ENCODE peak calls at places on chromosomes 5 and 9, in nine cellular contexts. F is sigmoid colon, L is spleen, S is suprapubic skin, B is tibial nerve, U is A549, H is thyroid gland, Y is lower leg skin, V is NB4. M is an unnamed sample.

GRCh38 chr5:35202319-35203111 is 27.8 kb downstream of the PRLR start:
- DNase-seq in U (peak), V (peak), S (no peak), Y (no peak), L (no peak), F (no peak), H (peak), B (peak), M (no peak)

GRCh38 chr5:14818931-14819790 is 52.4 kb downstream of the ANKH start:
- DNase-seq in B (no peak), L (no peak), Y (no peak), V (no peak), U (no peak), S (no peak), F (no peak), H (no peak), M (no peak)

GRCh38 chr9:72978724-72979123 is 25.9 kb upstream of the ALDH1A1 start:
- DNase-seq in H (no peak), S (no peak), F (no peak), L (no peak), B (no peak), V (no peak), Y (no peak), U (peak), M (no peak)

GRCh38 chr5:175821790-175822211 is 49.6 kb upstream of the CPLX2 start:
- DNase-seq in S (no peak), Y (no peak), U (peak), L (no peak), B (no peak), V (no peak), H (no peak), F (no peak), M (peak)

GRCh38 chr5:132054697-132055440 is 5.6 kb upstream of the IL3 start:
- DNase-seq in V (no peak), U (no peak), H (no peak), F (peak), L (peak), S (no peak), Y (peak), B (no peak), M (no peak)

GRCh38 chr9:137199411-137200121 is 975 bp downstream of the TPRN start:
- DNase-seq in S (no peak), Y (no peak), B (no peak), L (peak), F (no peak), V (no peak), H (peak), U (no peak), M (no peak)

GRCh38 chr9:114611516-114612271 is 603 bp downstream of the TMEM268 start:
- DNase-seq in V (peak), Y (peak), S (peak), F (peak), L (peak), H (peak), U (peak), B (peak), M (peak)

GRCh38 chr9:98342819-98343208 is 87.4 kb upstream of the TBC1D2 start:
- DNase-seq in V (no peak), F (no peak), H (no peak), U (no peak), B (no peak), S (no peak), L (no peak), Y (no peak), M (no peak)

GRCh38 chr5:19018822-19019221 is 969.2 kb downstream of the CDH18 start:
- DNase-seq in B (no peak), L (no peak), S (no peak), U (no peak), H (no peak), Y (no peak), F (no peak), V (no peak), M (no peak)

GRCh38 chr9:96418074-96418919 is at the start of gene ZNF367:
- DNase-seq in F (peak), H (peak), S (peak), V (peak), Y (peak), U (peak), B (peak), L (peak), M (peak)
- TF ChIP-seq POLR2A in F (no peak), H (peak), S (no peak), V (peak), Y (no peak), U (peak), B (peak), L (no peak), M (peak)

DNA sequence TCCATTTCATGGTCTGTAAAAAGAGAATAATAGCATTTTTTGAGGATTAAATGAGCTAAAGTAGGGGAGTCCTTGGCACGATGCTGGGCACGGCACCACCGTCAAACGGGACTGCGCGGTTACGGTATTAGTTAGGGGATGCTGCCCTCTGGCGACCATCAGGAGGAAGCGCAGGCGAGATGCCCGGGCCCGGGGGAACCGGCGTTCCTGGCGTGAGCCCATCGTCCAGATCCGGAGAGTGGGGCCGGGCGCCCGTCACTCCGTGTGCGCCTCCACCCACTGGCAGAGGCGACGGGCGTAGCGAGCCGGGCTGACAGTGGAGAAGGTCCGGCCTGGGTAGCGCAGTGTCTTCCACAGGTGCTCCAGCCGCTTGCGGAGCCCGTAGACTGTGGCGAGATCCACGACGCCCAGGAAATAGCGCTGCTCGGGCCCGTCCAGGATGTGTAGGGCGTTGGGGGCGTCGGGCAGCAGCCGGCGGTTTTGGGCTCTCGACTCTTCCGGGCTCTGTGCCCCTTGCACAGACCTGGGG is 4.8 kb upstream of the ST6GALNAC4 start:
- DNase-seq in U (no peak), L (peak), Y (peak), B (peak), H (peak), F (peak), S (no peak), V (peak), M (peak)
- TF ChIP-seq POLR2A in U (no peak), L (no peak), Y (no peak), B (no peak), H (no peak), F (no peak), S (no peak), V (no peak), M (no peak)

DNA sequence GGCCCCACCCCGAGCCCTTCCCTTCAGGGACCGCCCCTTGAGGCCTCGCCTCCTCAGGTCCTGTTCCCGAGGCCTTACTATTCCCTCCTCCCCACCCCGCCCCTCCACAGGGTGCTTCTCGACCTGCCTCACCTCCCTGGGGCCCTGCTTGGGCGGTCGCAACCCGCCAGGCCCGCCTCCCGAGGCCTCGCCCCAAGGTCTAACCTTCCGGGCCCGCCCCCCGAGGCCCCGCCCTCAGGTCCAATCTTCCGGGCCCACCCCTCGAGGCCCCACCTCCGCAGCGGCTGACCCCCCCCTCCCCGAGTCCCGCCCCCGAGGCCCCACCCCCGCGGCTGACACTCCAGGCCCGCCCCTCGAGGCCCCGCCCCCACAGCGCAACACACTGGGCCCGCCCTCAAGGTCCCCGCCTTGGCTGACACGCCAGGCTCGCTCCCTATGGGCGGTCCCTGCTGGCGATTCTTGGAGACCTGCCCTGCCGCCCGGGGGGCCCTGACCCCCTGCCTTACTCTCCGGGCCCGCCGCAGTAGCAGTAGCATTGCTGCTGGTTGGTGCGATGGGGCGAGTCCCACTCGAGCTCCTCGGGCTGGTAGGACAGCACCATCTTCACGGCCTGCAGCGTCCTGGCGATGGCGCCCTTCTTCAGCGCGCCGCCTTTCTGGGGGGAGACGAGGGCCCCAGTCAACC is 8.2 kb downstream of the PHF19 start:
- DNase-seq in Y (peak), S (peak), F (peak), L (peak), B (peak), H (peak), V (peak), U (peak), M (no peak)
- TF ChIP-seq POLR2A in Y (no peak), S (no peak), F (peak), L (peak), B (peak), H (peak), V (no peak), U (peak), M (no peak)

GRCh38 chr9:111599948-111600343 is 499 bp upstream of the PTGR1 start:
- DNase-seq in F (no peak), S (no peak), L (no peak), B (no peak), V (no peak), H (no peak), U (peak), Y (no peak), M (no peak)

GRCh38 chr9:111599092-111599947 is at the start of gene PTGR1:
- DNase-seq in H (peak), L (peak), B (peak), S (peak), Y (peak), U (peak), F (peak), V (peak), M (peak)

GRCh38 chr9:111603041-111603440 is 3.6 kb upstream of the PTGR1 start:
- DNase-seq in S (no peak), L (no peak), B (no peak), H (no peak), F (no peak), V (no peak), U (no peak), Y (no peak), M (no peak)

GRCh38 chr9:111604054-111604615 is 4.7 kb upstream of the PTGR1 start:
- DNase-seq in L (no peak), S (no peak), F (no peak), H (no peak), U (no peak), V (no peak), Y (no peak), B (no peak), M (no peak)

GRCh38 chr9:111601237-111602018 is 2.0 kb upstream of the PTGR1 start:
- DNase-seq in F (no peak), U (peak), Y (no peak), H (no peak), B (no peak), L (no peak), V (no peak), S (no peak), M (no peak)
- TF ChIP-seq POLR2A in F (no peak), U (no peak), Y (no peak), H (no peak), B (no peak), L (no peak), V (no peak), S (no peak), M (no peak)

GRCh38 chr5:58259685-58260152 is 200.2 kb downstream of the PLK2 start:
- DNase-seq in Y (no peak), U (peak), H (peak), F (no peak), L (no peak), V (no peak), B (no peak), S (no peak), M (peak)
- TF ChIP-seq POLR2A in Y (no peak), U (no peak), H (no peak), F (no peak), L (no peak), V (no peak), B (no peak), S (no peak), M (no peak)

DNA sequence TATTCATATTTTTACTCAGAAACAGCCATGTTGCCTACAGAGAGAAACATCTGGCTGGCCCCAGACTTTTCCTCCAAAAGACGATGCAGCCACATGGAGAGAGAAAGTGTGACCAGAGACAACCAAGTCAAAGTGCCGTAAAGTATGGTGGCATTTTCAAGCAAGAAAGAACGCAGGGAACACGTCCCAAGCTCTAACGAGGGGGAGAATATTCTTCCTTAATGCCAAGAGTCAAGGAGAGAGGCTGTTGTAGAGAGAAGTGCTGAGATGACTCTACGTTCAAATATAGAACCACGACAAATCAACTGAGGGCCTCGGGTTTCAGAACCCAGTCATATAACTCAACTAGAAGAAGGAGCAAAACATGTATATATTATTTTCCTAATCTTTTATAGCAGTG is 55.9 kb downstream of the FNBP1 start:
- DNase-seq in H (no peak), Y (no peak), U (no peak), S (no peak), B (no peak), F (peak), V (no peak), L (no peak), M (no peak)
- TF ChIP-seq POLR2A in H (no peak), Y (no peak), U (no peak), S (no peak), B (no peak), F (no peak), V (no peak), L (no peak), M (no peak)

GRCh38 chr9:27572918-27573698 is at the start of gene C9orf72:
- DNase-seq in B (peak), H (peak), U (no peak), V (peak), L (peak), Y (peak), S (peak), F (peak), M (peak)
- TF ChIP-seq POLR2A in B (peak), H (peak), U (peak), V (peak), L (peak), Y (no peak), S (peak), F (peak), M (peak)

GRCh38 chr5:83472508-83473343 is 1.2 kb downstream of the VCAN start:
- DNase-seq in F (peak), L (peak), S (peak), B (peak), Y (peak), U (peak), V (peak), H (peak), M (peak)
- TF ChIP-seq POLR2A in F (no peak), L (no peak), S (no peak), B (no peak), Y (no peak), U (no peak), V (no peak), H (no peak), M (no peak)

GRCh38 chr5:82278711-82279370 is 687 bp upstream of the RPS23 start:
- DNase-seq in B (no peak), V (no peak), H (no peak), Y (no peak), U (no peak), L (peak), S (no peak), F (no peak), M (no peak)
- TF ChIP-seq POLR2A in B (no peak), V (no peak), H (no peak), Y (no peak), U (peak), L (no peak), S (no peak), F (peak), M (no peak)